ENCODE peak calls at places on chromosomes 1 and 21, in nine cellular contexts. One of them, this sample, is unnamed.

GRCh38 chr1:31643976-31644559 is 608 bp downstream of the PEF1 start:
- DNase-seq in PC-3: no peak
- DNase-seq in astrocyte: no peak
- DNase-seq in fibroblast of lung: no peak
- DNase-seq in neural progenitor cell: no peak
- DNase-seq in PC-9: no peak
- DNase-seq in endothelial cell of umbilical vein: no peak
- DNase-seq in GM23338: no peak
- DNase-seq in hepatocyte: no peak
- DNase-seq in this sample: no peak

GRCh38 chr21:36948686-36949085 is 17.8 kb downstream of the HLCS start:
- DNase-seq in PC-9: no peak
- DNase-seq in PC-3: no peak
- DNase-seq in fibroblast of lung: peak; percentile 56
- DNase-seq in neural progenitor cell: no peak
- DNase-seq in astrocyte: no peak
- DNase-seq in GM23338: no peak
- DNase-seq in hepatocyte: no peak
- DNase-seq in endothelial cell of umbilical vein: no peak
- DNase-seq in this sample: no peak

GRCh38 chr21:46229133-46229922 is 754 bp upstream of the LSS start:
- DNase-seq in GM23338: peak; percentile 30
- DNase-seq in astrocyte: no peak
- DNase-seq in PC-9: no peak
- DNase-seq in neural progenitor cell: no peak
- DNase-seq in fibroblast of lung: no peak
- DNase-seq in endothelial cell of umbilical vein: peak; percentile 51
- DNase-seq in hepatocyte: peak; percentile 75
- DNase-seq in PC-3: peak; percentile 37
- DNase-seq in this sample: no peak

GRCh38 chr1:108877324-108877812 is 583 bp downstream of the GPSM2 start:
- DNase-seq in PC-3: peak; percentile 39
- DNase-seq in PC-9: no peak
- DNase-seq in hepatocyte: peak; percentile 19
- DNase-seq in fibroblast of lung: peak; percentile 47
- DNase-seq in endothelial cell of umbilical vein: peak; percentile 55
- DNase-seq in neural progenitor cell: no peak
- DNase-seq in astrocyte: peak; percentile 19
- DNase-seq in GM23338: no peak
- DNase-seq in this sample: peak; percentile 51

GRCh38 chr1:29362764-29363163 is 126.4 kb downstream of the PTPRU start:
- DNase-seq in hepatocyte: no peak
- DNase-seq in PC-9: no peak
- DNase-seq in astrocyte: no peak
- DNase-seq in GM23338: no peak
- DNase-seq in PC-3: no peak
- DNase-seq in fibroblast of lung: no peak
- DNase-seq in neural progenitor cell: no peak
- DNase-seq in endothelial cell of umbilical vein: no peak
- DNase-seq in this sample: no peak

GRCh38 chr1:23638188-23638619 is 53.4 kb upstream of the RPL11 start:
- DNase-seq in PC-9: no peak
- DNase-seq in PC-3: no peak
- DNase-seq in fibroblast of lung: no peak
- DNase-seq in endothelial cell of umbilical vein: no peak
- DNase-seq in hepatocyte: no peak
- DNase-seq in GM23338: peak; percentile 45
- DNase-seq in neural progenitor cell: peak; percentile 32
- DNase-seq in astrocyte: no peak
- DNase-seq in this sample: no peak

GRCh38 chr21:35048183-35048601 is 910 bp downstream of the RUNX1 start:
- DNase-seq in GM23338: no peak
- DNase-seq in PC-9: peak; percentile 40
- DNase-seq in astrocyte: peak; percentile 30
- DNase-seq in hepatocyte: peak; percentile 19
- DNase-seq in PC-3: peak; percentile 46
- DNase-seq in neural progenitor cell: peak; percentile 41
- DNase-seq in endothelial cell of umbilical vein: no peak
- DNase-seq in fibroblast of lung: no peak
- DNase-seq in this sample: no peak

GRCh38 chr1:77430966-77431735 is 149.3 kb downstream of the AK5 start:
- DNase-seq in PC-9: no peak
- DNase-seq in GM23338: no peak
- DNase-seq in endothelial cell of umbilical vein: no peak
- DNase-seq in PC-3: no peak
- DNase-seq in astrocyte: no peak
- DNase-seq in hepatocyte: no peak
- DNase-seq in neural progenitor cell: no peak
- DNase-seq in fibroblast of lung: no peak
- DNase-seq in this sample: peak; percentile 34

GRCh38 chr1:43576521-43576920 is 45.8 kb downstream of the PTPRF start:
- DNase-seq in PC-9: no peak
- DNase-seq in hepatocyte: no peak
- DNase-seq in neural progenitor cell: no peak
- DNase-seq in astrocyte: no peak
- DNase-seq in endothelial cell of umbilical vein: no peak
- DNase-seq in GM23338: no peak
- DNase-seq in PC-3: no peak
- DNase-seq in fibroblast of lung: no peak
- DNase-seq in this sample: no peak

GRCh38 chr1:37553927-37554808 is at the start of gene SNIP1:
- DNase-seq in neural progenitor cell: peak; percentile 93
- DNase-seq in PC-9: peak; percentile 89
- DNase-seq in PC-3: peak; percentile 94
- DNase-seq in hepatocyte: peak; percentile 96
- DNase-seq in fibroblast of lung: peak; percentile 91
- DNase-seq in GM23338: peak; percentile 97
- DNase-seq in endothelial cell of umbilical vein: peak; percentile 93
- DNase-seq in astrocyte: peak; percentile 84
- DNase-seq in this sample: peak; percentile 97

GRCh38 chr1:152533327-152533938 is 19.2 kb downstream of the CRCT1 start:
- DNase-seq in GM23338: peak; percentile 92
- DNase-seq in hepatocyte: no peak
- DNase-seq in endothelial cell of umbilical vein: peak; percentile 36
- DNase-seq in PC-9: peak; percentile 35
- DNase-seq in astrocyte: no peak
- DNase-seq in neural progenitor cell: no peak
- DNase-seq in fibroblast of lung: no peak
- DNase-seq in PC-3: peak; percentile 87
- DNase-seq in this sample: peak; percentile 71

GRCh38 chr21:18840239-18840638 is 436.7 kb upstream of the TMPRSS15 start:
- DNase-seq in PC-3: peak; percentile 75
- DNase-seq in hepatocyte: peak; percentile 10
- DNase-seq in endothelial cell of umbilical vein: peak; percentile 6
- DNase-seq in PC-9: no peak
- DNase-seq in astrocyte: no peak
- DNase-seq in neural progenitor cell: peak; percentile 5
- DNase-seq in GM23338: peak; percentile 76
- DNase-seq in fibroblast of lung: peak; percentile 0
- DNase-seq in this sample: peak; percentile 7

GRCh38 chr1:227315500-227316346 is 2.6 kb downstream of the CDC42BPA start:
- DNase-seq in PC-3: peak; percentile 74
- DNase-seq in astrocyte: peak; percentile 51
- DNase-seq in PC-9: no peak
- DNase-seq in neural progenitor cell: peak; percentile 16
- DNase-seq in endothelial cell of umbilical vein: peak; percentile 75
- DNase-seq in GM23338: peak; percentile 29
- DNase-seq in fibroblast of lung: peak; percentile 84
- DNase-seq in hepatocyte: peak; percentile 70
- DNase-seq in this sample: peak; percentile 22

GRCh38 chr1:88608139-88608943 is 75.7 kb upstream of the PKN2 start:
- DNase-seq in fibroblast of lung: peak; percentile 48
- DNase-seq in PC-3: peak; percentile 71
- DNase-seq in GM23338: peak; percentile 52
- DNase-seq in neural progenitor cell: peak; percentile 39
- DNase-seq in endothelial cell of umbilical vein: peak; percentile 49
- DNase-seq in PC-9: no peak
- DNase-seq in astrocyte: peak; percentile 5
- DNase-seq in hepatocyte: peak; percentile 42
- DNase-seq in this sample: peak; percentile 49

GRCh38 chr1:115865704-115866380 is 24.9 kb upstream of the NHLH2 start:
- DNase-seq in fibroblast of lung: no peak
- DNase-seq in astrocyte: no peak
- DNase-seq in neural progenitor cell: no peak
- DNase-seq in hepatocyte: no peak
- DNase-seq in PC-3: no peak
- DNase-seq in GM23338: no peak
- DNase-seq in endothelial cell of umbilical vein: no peak
- DNase-seq in PC-9: no peak
- DNase-seq in this sample: no peak

GRCh38 chr1:172446547-172446946 is 2.7 kb upstream of the PIGC start:
- DNase-seq in PC-3: no peak
- DNase-seq in astrocyte: no peak
- DNase-seq in hepatocyte: no peak
- DNase-seq in GM23338: no peak
- DNase-seq in endothelial cell of umbilical vein: no peak
- DNase-seq in fibroblast of lung: no peak
- DNase-seq in neural progenitor cell: no peak
- DNase-seq in PC-9: no peak
- DNase-seq in this sample: no peak

GRCh38 chr1:172447641-172448040 is 3.8 kb upstream of the PIGC start:
- DNase-seq in astrocyte: no peak
- DNase-seq in endothelial cell of umbilical vein: no peak
- DNase-seq in PC-9: no peak
- DNase-seq in PC-3: peak; percentile 39
- DNase-seq in GM23338: no peak
- DNase-seq in hepatocyte: no peak
- DNase-seq in neural progenitor cell: no peak
- DNase-seq in fibroblast of lung: no peak
- DNase-seq in this sample: no peak

GRCh38 chr1:172442404-172442803 is 1.5 kb downstream of the PIGC start:
- DNase-seq in PC-3: no peak
- DNase-seq in fibroblast of lung: no peak
- DNase-seq in endothelial cell of umbilical vein: no peak
- DNase-seq in astrocyte: no peak
- DNase-seq in GM23338: no peak
- DNase-seq in neural progenitor cell: no peak
- DNase-seq in PC-9: no peak
- DNase-seq in hepatocyte: no peak
- DNase-seq in this sample: no peak

GRCh38 chr1:172442843-172443565 is 865 bp downstream of the PIGC start:
- DNase-seq in GM23338: no peak
- DNase-seq in fibroblast of lung: no peak
- DNase-seq in endothelial cell of umbilical vein: peak; percentile 28
- DNase-seq in PC-9: no peak
- DNase-seq in hepatocyte: no peak
- DNase-seq in PC-3: no peak
- DNase-seq in astrocyte: no peak
- DNase-seq in neural progenitor cell: no peak
- DNase-seq in this sample: no peak

GRCh38 chr1:172443666-172444453 is at the start of gene PIGC:
- DNase-seq in astrocyte: peak; percentile 64
- DNase-seq in hepatocyte: peak; percentile 95
- DNase-seq in GM23338: peak; percentile 97
- DNase-seq in PC-9: peak; percentile 85
- DNase-seq in endothelial cell of umbilical vein: peak; percentile 83
- DNase-seq in neural progenitor cell: peak; percentile 93
- DNase-seq in fibroblast of lung: peak; percentile 86
- DNase-seq in PC-3: peak; percentile 99
- DNase-seq in this sample: peak; percentile 94
- TF ChIP-seq CTCF in astrocyte: peak; percentile 68
- TF ChIP-seq CTCF in hepatocyte: peak; percentile 94
- TF ChIP-seq CTCF in GM23338: peak; percentile 81
- TF ChIP-seq CTCF in PC-9: peak; percentile 89
- TF ChIP-seq CTCF in endothelial cell of umbilical vein: peak; percentile 93
- TF ChIP-seq CTCF in neural progenitor cell: peak; percentile 84
- TF ChIP-seq CTCF in fibroblast of lung: peak; percentile 80
- TF ChIP-seq CTCF in PC-3: peak; percentile 100
- TF ChIP-seq CTCF in this sample: peak; percentile 97

GRCh38 chr1:155080250-155081228 is 1.9 kb downstream of the EFNA3 start:
- DNase-seq in neural progenitor cell: peak; percentile 95
- DNase-seq in endothelial cell of umbilical vein: no peak
- DNase-seq in astrocyte: no peak
- DNase-seq in PC-3: peak; percentile 30
- DNase-seq in PC-9: no peak
- DNase-seq in fibroblast of lung: no peak
- DNase-seq in GM23338: peak; percentile 98
- DNase-seq in hepatocyte: peak; percentile 84
- DNase-seq in this sample: peak; percentile 80
- TF ChIP-seq EZH2 in neural progenitor cell: no peak
- TF ChIP-seq EZH2 in endothelial cell of umbilical vein: peak; percentile 4
- TF ChIP-seq EZH2 in astrocyte: peak; percentile 28
- TF ChIP-seq EZH2 in PC-3: no peak
- TF ChIP-seq EZH2 in PC-9: peak; percentile 29
- TF ChIP-seq EZH2 in fibroblast of lung: no peak
- TF ChIP-seq EZH2 in GM23338: peak; percentile 13
- TF ChIP-seq EZH2 in hepatocyte: no peak
- TF ChIP-seq EZH2 in this sample: no peak

GRCh38 chr1:97186381-97186780 is 464.8 kb downstream of the PTBP2 start:
- DNase-seq in fibroblast of lung: peak; percentile 13
- DNase-seq in GM23338: peak; percentile 62
- DNase-seq in endothelial cell of umbilical vein: peak; percentile 12
- DNase-seq in PC-9: no peak
- DNase-seq in neural progenitor cell: peak; percentile 8
- DNase-seq in PC-3: peak; percentile 49
- DNase-seq in hepatocyte: no peak
- DNase-seq in astrocyte: no peak
- DNase-seq in this sample: peak; percentile 41
- TF ChIP-seq CTCF in fibroblast of lung: peak; percentile 3
- TF ChIP-seq CTCF in GM23338: peak; percentile 61
- TF ChIP-seq CTCF in endothelial cell of umbilical vein: peak; percentile 3
- TF ChIP-seq CTCF in PC-9: peak; percentile 55
- TF ChIP-seq CTCF in neural progenitor cell: peak; percentile 42
- TF ChIP-seq CTCF in PC-3: peak; percentile 60
- TF ChIP-seq CTCF in hepatocyte: peak; percentile 17
- TF ChIP-seq CTCF in astrocyte: no peak
- TF ChIP-seq CTCF in this sample: peak; percentile 58

DNA sequence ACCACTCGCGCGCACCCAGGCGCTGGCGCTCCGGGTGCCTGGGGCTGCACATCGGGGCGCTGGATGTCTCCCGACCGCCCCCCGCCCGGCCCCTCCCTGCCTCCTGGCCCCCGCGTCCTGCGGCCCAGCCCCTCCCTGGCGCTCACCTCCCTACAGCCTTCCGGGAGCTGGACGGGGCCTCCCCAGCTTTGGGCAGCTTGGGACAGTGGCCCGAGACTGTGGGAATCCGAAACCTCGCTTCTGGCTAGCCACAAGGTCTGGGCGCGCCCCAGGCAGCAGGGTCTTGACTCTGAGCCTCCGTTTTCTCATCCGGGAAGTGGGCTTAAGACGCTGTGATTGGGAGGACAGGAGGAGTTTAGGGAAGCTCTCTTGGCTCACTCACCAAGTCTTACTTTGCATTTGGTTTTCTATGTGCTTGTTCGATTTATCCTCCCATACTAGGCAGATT is 713 bp upstream of the WNT4 start:
- DNase-seq in GM23338: peak; percentile 61
- DNase-seq in PC-9: peak; percentile 15
- DNase-seq in fibroblast of lung: no peak
- DNase-seq in PC-3: peak; percentile 13
- DNase-seq in endothelial cell of umbilical vein: no peak
- DNase-seq in astrocyte: no peak
- DNase-seq in neural progenitor cell: peak; percentile 51
- DNase-seq in hepatocyte: no peak
- DNase-seq in this sample: no peak
- TF ChIP-seq EZH2 in GM23338: no peak
- TF ChIP-seq EZH2 in PC-9: no peak
- TF ChIP-seq EZH2 in fibroblast of lung: no peak
- TF ChIP-seq EZH2 in PC-3: no peak
- TF ChIP-seq EZH2 in endothelial cell of umbilical vein: peak; percentile 51
- TF ChIP-seq EZH2 in astrocyte: peak; percentile 50
- TF ChIP-seq EZH2 in neural progenitor cell: peak; percentile 63
- TF ChIP-seq EZH2 in hepatocyte: no peak
- TF ChIP-seq EZH2 in this sample: no peak

This sample was measured in A673.